ENCODE peak calls at places on chromosomes 12 and 14, in six cellular contexts. B is Calu3, G is tibial artery, H is astrocyte of the spinal cord, D is fibroblast of lung, J is dorsolateral prefrontal cortex. Q is an unnamed sample.

GRCh38 chr12:16833376-16833775 is 227.4 kb upstream of the LMO3 start:
- DNase-seq in G (no peak), H (no peak), B (no peak), J (no peak), D (no peak), Q (no peak)

GRCh38 chr14:25197885-25198284 is 147.9 kb upstream of the STXBP6 start:
- DNase-seq in B (no peak), D (no peak), H (no peak), J (no peak), G (no peak), Q (no peak)

GRCh38 chr14:56751471-56751870 is 58.8 kb downstream of the OTX2 start:
- DNase-seq in G (no peak), B (no peak), J (no peak), H (no peak), D (no peak), Q (no peak)

GRCh38 chr14:99401624-99402282 is 78.9 kb downstream of the SETD3 start:
- DNase-seq in H (no peak), B (no peak), J (no peak), D (no peak), G (no peak), Q (no peak)

GRCh38 chr12:96378319-96378718 is 21.9 kb downstream of the CDK17 start:
- DNase-seq in G (no peak), B (no peak), H (no peak), D (no peak), J (no peak), Q (no peak)

GRCh38 chr14:55641290-55641689 is 61.3 kb downstream of the KTN1 start:
- DNase-seq in D (no peak), G (no peak), J (no peak), B (no peak), H (no peak), Q (no peak)

GRCh38 chr12:41745593-41745992 is 399.1 kb downstream of the GXYLT1 start:
- DNase-seq in D (no peak), J (no peak), H (no peak), B (no peak), G (no peak), Q (no peak)

GRCh38 chr12:1662761-1663439 is 28.0 kb upstream of the ADIPOR2 start:
- DNase-seq in H (peak), D (peak), G (no peak), B (peak), J (no peak), Q (no peak)

GRCh38 chr14:21102472-21103164 is 1.8 kb downstream of the TMEM253 start:
- DNase-seq in D (no peak), J (no peak), G (no peak), H (no peak), B (no peak), Q (no peak)

GRCh38 chr12:96193725-96194571 is at the start of gene ELK3:
- DNase-seq in J (no peak), H (peak), D (peak), B (peak), G (peak), Q (peak)

GRCh38 chr14:101932668-101933067 is 31.7 kb upstream of the DYNC1H1 start:
- DNase-seq in J (no peak), G (no peak), B (no peak), H (no peak), D (no peak), Q (no peak)

GRCh38 chr14:71466942-71467341 is 465.3 kb upstream of the RGS6 start:
- DNase-seq in H (no peak), J (no peak), B (no peak), G (no peak), D (no peak), Q (no peak)

GRCh38 chr12:48119834-48120195 is 651 bp downstream of the PFKM start:
- DNase-seq in H (no peak), D (no peak), B (no peak), J (no peak), G (no peak), Q (no peak)

GRCh38 chr12:105057174-105057573 is 27.1 kb downstream of the ALDH1L2 start:
- DNase-seq in B (no peak), J (no peak), G (no peak), D (no peak), H (no peak), Q (no peak)

GRCh38 chr14:32254952-32255679 is 52.0 kb upstream of the RNU6-8 start:
- DNase-seq in J (peak), D (peak), G (peak), B (peak), H (peak), Q (no peak)

GRCh38 chr12:117228239-117228638 is 38.0 kb upstream of the FBXO21 start:
- DNase-seq in H (no peak), D (no peak), B (no peak), J (no peak), G (no peak), Q (no peak)

GRCh38 chr12:124267205-124267778 is 27.6 kb upstream of the RFLNA start:
- DNase-seq in J (no peak), G (no peak), D (no peak), B (no peak), H (no peak), Q (no peak)

GRCh38 chr14:67480011-67480410 is 8.5 kb downstream of the TMEM229B start:
- DNase-seq in G (no peak), J (no peak), B (no peak), D (no peak), H (no peak), Q (no peak)

GRCh38 chr12:49346659-49347306 is at the start of gene DNAJC22:
- DNase-seq in J (no peak), B (peak), H (no peak), D (no peak), G (no peak), Q (no peak)

GRCh38 chr14:97578982-97579381 is 781.8 kb downstream of the VRK1 start:
- DNase-seq in J (no peak), H (no peak), D (no peak), B (no peak), G (no peak), Q (no peak)

GRCh38 chr12:16421806-16422205 is 74.4 kb downstream of the MGST1 start:
- DNase-seq in H (peak), D (peak), G (no peak), B (no peak), J (no peak), Q (no peak)

GRCh38 chr12:27577688-27578087 is 53.7 kb downstream of the PPFIBP1 start:
- DNase-seq in D (no peak), B (no peak), J (no peak), G (no peak), H (no peak), Q (no peak)

GRCh38 chr14:83294941-83295340 is 1761.3 kb upstream of the SEL1L start:
- DNase-seq in G (no peak), H (peak), B (no peak), D (peak), J (no peak), Q (no peak)

GRCh38 chr12:54455760-54456469 is 17.5 kb downstream of the GTSF1 start:
- DNase-seq in H (no peak), D (no peak), J (no peak), G (no peak), B (no peak), Q (peak)

GRCh38 chr12:54463484-54463883 is 9.9 kb downstream of the GTSF1 start:
- DNase-seq in J (no peak), D (peak), B (no peak), H (no peak), G (no peak), Q (no peak)

GRCh38 chr12:54459355-54459754 is 14.0 kb downstream of the GTSF1 start:
- DNase-seq in J (no peak), D (peak), G (no peak), H (no peak), B (no peak), Q (no peak)

GRCh38 chr12:54463034-54463433 is 10.4 kb downstream of the GTSF1 start:
- DNase-seq in D (peak), B (no peak), H (peak), J (no peak), G (peak), Q (no peak)

DNA sequence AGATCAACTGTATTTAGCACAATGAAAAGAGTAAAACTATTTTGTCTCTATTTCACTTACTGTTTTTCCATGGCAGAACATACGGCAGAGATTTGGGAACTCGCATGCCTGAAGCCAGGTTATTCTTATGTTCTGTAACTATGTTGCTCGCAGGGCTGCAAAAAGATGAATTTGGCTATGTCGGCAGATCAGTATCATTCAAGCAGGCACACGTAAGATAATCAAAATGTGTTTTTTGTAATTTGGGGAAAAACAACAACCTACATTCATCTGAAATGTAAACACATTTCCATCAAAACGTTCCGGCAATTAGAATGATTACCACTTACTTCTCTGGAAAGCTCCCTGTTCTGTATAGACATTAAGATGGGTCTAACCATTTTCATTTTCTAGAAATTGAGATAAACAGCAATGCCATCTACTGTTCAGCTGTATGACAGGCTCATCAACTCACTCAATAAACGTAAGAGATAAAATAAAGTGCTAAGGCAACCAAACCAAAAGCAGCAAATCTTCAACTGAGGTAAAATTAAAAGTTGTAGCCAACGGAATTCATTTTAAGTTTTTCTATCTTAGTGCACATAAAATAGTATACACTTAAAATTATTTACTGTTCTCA is 13.0 kb downstream of the GTSF1 start:
- DNase-seq in J (no peak), G (no peak), B (no peak), H (no peak), D (no peak), Q (no peak)
- TF ChIP-seq CTCF in J (peak), G (no peak), B (no peak), H (no peak), D (peak), Q (peak)

DNA sequence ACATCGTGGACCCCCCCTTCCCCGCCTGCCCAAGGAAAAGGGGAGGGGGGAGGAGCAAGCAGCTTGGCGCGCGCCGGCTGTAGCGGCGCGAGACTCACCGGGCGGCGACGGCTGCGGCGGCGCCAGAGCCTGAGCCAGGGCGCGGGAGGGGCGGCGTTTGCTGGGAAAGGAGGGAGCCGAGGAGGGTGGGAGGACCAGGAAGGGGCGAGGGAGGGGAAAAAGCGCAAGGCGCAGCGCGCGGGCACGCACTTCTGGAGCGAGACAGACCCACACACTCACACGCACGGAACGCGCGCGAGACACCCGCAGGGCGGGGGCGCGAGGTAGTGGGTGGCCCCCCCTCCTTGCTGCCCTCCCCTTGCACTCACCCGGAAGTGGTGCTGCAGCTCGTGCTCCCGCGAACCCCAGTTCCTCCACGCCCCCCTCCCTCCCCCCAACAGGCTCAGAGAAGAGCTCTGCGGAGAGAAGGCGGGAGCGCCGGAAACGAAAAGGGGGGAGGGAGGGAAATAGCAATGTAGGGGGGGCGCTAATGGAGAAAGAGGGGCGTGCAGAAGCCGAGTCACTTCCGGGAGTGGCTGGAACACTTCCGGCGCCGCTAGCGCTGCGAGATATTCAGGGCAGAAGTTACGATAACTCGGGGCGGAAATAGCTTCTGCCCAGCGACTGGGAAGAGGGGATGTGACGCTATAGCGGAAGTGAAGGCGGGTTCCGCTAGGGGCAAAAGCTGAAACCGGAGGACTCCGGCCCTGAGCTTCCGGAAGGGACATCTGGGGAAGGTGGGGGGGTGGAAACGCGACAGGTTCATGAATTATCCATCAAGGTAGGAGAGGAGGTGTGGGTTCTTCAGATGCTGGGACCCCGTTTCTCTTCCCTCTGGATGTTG is at the start of gene ZNF384:
- DNase-seq in G (peak), D (peak), H (peak), B (peak), J (peak), Q (peak)
- TF ChIP-seq CTCF in G (peak), D (peak), H (peak), B (no peak), J (peak), Q (no peak)

DNA sequence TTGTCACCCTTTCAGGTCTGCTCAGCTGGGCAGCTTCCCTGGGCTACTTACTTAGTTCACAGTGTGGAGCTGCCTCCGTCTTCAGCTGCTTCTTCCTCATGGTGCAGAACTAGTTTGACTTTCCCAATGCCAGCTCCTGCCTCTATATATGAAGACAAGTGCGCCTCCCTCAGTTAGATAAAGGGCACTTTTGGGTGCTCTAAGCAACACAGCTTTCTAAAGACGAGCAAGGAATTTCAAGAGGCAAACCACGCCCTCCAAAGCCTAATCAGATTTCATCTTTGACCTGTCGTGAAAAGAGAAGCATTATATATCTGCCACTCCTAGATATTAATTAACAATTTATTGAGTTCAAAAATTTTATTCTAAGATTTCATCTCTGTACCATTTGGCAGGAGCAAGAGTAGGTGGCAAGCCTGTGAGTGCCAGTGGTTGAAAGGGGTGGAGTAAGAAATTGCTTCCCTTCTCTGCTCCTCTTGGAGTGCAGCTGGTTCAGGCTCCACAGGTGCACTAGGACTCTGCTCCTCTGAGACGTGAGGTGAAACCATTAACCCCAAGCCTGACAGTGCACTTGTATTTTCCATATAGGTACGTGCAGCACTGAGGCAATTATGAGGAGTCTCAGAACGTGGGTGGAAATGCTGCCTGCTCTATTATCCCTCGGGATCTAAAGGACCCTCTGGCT is 2.1 kb upstream of the SLC11A2 start:
- DNase-seq in H (peak), B (peak), D (peak), G (peak), J (no peak), Q (no peak)
- TF ChIP-seq CTCF in H (peak), B (no peak), D (peak), G (no peak), J (peak), Q (peak)

DNA sequence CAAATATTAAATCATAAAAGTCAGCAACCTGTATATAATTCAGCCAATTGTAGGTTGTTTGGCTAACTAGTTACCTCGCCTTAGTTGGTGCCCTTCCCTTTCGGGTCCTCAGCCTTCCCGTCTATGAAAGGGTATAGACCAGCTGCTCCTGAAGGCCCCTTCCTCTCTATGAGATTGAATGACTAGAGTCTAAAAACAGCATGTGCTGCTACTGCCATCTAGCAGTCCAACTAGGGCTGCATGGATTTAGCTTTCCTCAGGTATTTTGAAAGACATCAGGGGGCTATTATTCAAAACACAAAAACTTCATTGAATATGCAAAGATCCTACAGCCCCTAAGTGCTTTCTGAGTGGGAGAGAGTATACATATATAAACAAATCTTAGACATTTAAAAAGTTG is 37.0 kb upstream of the TMEM263 start:
- DNase-seq in H (peak), B (peak), G (no peak), J (no peak), D (peak), Q (no peak)
- TF ChIP-seq CTCF in H (peak), B (peak), G (no peak), J (no peak), D (peak), Q (peak)

DNA sequence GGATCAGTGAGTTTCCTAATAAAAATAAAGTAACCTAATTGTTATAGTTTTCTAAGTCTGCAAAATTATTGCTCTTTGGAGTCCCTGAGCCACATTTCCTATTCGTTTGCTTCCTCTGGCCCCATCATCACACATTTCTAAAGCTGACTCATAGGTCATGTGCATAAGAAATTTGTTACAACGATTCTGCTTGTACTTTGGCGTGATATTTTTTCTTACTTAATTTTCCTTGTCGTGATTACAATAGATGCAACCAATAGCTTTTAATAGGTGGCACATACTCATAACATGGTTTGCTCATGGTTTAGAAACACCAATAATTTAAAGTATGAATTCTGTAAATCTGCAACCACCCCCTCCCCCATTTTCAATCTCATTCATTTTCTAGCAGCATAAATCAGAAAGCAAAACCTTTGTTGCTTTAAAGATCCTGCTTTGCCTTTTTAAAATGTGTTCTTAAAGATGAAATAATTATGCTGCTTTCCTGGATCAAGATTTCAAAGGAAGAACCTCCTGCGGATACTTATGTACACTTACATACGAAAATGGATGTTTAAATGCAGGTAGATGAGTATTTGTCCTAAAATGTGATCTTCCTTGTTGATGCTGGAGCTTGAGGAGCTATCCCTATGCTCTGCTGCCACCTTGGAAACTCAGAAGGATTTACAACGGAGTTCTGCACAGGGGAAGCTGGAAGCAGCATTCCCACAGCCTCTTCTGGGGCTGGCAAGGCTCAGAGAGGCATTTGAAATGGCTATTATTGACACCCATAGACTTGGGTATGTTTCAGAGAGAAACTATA is 1.7 kb upstream of the FLRT2 start:
- DNase-seq in B (no peak), J (no peak), H (peak), G (peak), D (peak), Q (peak)
- TF ChIP-seq CTCF in B (no peak), J (peak), H (peak), G (no peak), D (peak), Q (peak)

GRCh38 chr12:95117178-95117599 is 43.8 kb upstream of the NR2C1 start:
- DNase-seq in G (peak), D (peak), H (peak), B (peak), J (no peak), Q (peak)
- TF ChIP-seq CTCF in G (peak), D (peak), H (peak), B (peak), J (peak), Q (peak)

GRCh38 chr12:59444932-59445331 is 150.9 kb upstream of the SLC16A7 start:
- DNase-seq in D (peak), J (no peak), G (no peak), H (peak), B (peak), Q (no peak)
- TF ChIP-seq CTCF in D (peak), J (no peak), G (no peak), H (peak), B (no peak), Q (peak)

DNA sequence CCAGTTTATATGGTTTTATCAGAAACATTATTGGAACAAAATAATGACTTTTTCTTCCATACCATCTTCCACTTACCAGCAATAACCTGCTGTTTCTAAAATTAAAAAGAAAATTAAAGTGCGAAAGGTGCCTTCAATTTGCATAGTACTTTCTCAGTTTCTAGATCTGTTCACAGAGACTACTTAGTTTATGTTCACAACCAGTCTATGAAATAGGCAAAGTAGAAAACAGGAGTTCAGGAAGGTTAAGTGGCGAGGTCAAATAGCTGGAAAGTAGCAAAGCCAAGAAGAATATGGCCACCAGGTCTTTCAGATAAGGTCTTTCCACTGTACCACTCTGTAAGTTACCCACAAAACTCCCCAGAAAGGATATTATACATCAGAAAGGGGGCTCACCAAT is 63.3 kb downstream of the BMP4 start:
- DNase-seq in G (no peak), H (no peak), J (no peak), D (no peak), B (no peak), Q (no peak)
- TF ChIP-seq CTCF in G (no peak), H (no peak), J (no peak), D (no peak), B (no peak), Q (no peak)

Q was measured in LNCaP clone FGC.